ENCODE peak calls at places on chromosome 17, in five cellular contexts. K, D, Z, M and R are unnamed samples.

GRCh38 chr17:72529386-72529785 is 408.6 kb downstream of the SOX9 start:
- DNase-seq in K (peak; percentile 45), D (no peak), Z (no peak), M (no peak), R (no peak)

GRCh38 chr17:21512307-21513011 is 136.3 kb downstream of the KCNJ12 start:
- DNase-seq in K (no peak), D (no peak), Z (no peak), M (no peak), R (no peak)

GRCh38 chr17:82859431-82860403 is 19.9 kb upstream of the ZNF750 start:
- DNase-seq in K (peak; percentile 46), D (peak; percentile 68), Z (no peak), M (peak; percentile 84), R (peak; percentile 57)

GRCh38 chr17:69870091-69870530 is 204.9 kb upstream of the KCNJ16 start:
- DNase-seq in K (peak; percentile 34), D (no peak), Z (no peak), M (no peak), R (no peak)

GRCh38 chr17:82696916-82697807 is 1.3 kb downstream of the RAB40B start:
- DNase-seq in K (peak; percentile 38), D (no peak), Z (no peak), M (no peak), R (no peak)

GRCh38 chr17:75835315-75835987 is 8.8 kb downstream of the UNC13D start:
- DNase-seq in K (peak; percentile 45), D (no peak), Z (no peak), M (no peak), R (no peak)

GRCh38 chr17:38403491-38403890 is 24.8 kb upstream of the ARHGAP23 start:
- DNase-seq in K (peak; percentile 42), D (no peak), Z (no peak), M (peak; percentile 67), R (no peak)

GRCh38 chr17:32117399-32117798 is 24.9 kb upstream of the RHOT1 start:
- DNase-seq in K (no peak), D (no peak), Z (no peak), M (no peak), R (no peak)

GRCh38 chr17:45780921-45781320 is 3.2 kb upstream of the CRHR1 start:
- DNase-seq in K (no peak), D (no peak), Z (no peak), M (no peak), R (no peak)

GRCh38 chr17:82087961-82088837 is 9.8 kb downstream of the FASN start:
- DNase-seq in K (no peak), D (peak; percentile 52), Z (peak; percentile 29), M (no peak), R (peak; percentile 52)

GRCh38 chr17:8150194-8151119 is 1.7 kb downstream of the PER1 start:
- DNase-seq in K (no peak), D (no peak), Z (peak; percentile 60), M (peak; percentile 80), R (no peak)

GRCh38 chr17:15485045-15485444 is 17.6 kb upstream of the CDRT4 start:
- DNase-seq in K (no peak), D (no peak), Z (no peak), M (no peak), R (no peak)

GRCh38 chr17:49252148-49252682 is 21.6 kb upstream of the PHOSPHO1 start:
- DNase-seq in K (no peak), D (no peak), Z (no peak), M (no peak), R (no peak)

GRCh38 chr17:16273929-16274339 is 56.9 kb downstream of the PIGL start:
- DNase-seq in K (no peak), D (no peak), Z (no peak), M (no peak), R (no peak)

GRCh38 chr17:27551701-27552466 is 79.1 kb upstream of the LGALS9 start:
- DNase-seq in K (no peak), D (no peak), Z (no peak), M (no peak), R (no peak)

GRCh38 chr17:73722163-73722562 is 77.9 kb upstream of the SDK2 start:
- DNase-seq in K (no peak), D (no peak), Z (no peak), M (no peak), R (no peak)

GRCh38 chr17:67718325-67718941 is 697 bp downstream of the NOL11 start:
- DNase-seq in K (no peak), D (no peak), Z (no peak), M (peak; percentile 19), R (no peak)

GRCh38 chr17:28946239-28946638 is 5.1 kb downstream of the PHF12 start:
- DNase-seq in K (no peak), D (no peak), Z (no peak), M (no peak), R (no peak)
- H3K4me1 ChIP-seq in K (peaks cover 28% of the 10 kb centered on the region), D (peaks cover 70% of the 10 kb centered on the region), Z (peaks cover 12% of the 10 kb centered on the region), M (no peaks in the 10 kb centered on the region), R (no peaks in the 10 kb centered on the region)

GRCh38 chr17:39660397-39661043 is 4.6 kb upstream of the TCAP start:
- DNase-seq in K (no peak), D (no peak), Z (no peak), M (no peak), R (no peak)

GRCh38 chr17:39659286-39660010 is 5.7 kb upstream of the TCAP start:
- DNase-seq in K (no peak), D (no peak), Z (no peak), M (peak; percentile 55), R (no peak)

GRCh38 chr17:39661044-39661406 is 4.1 kb upstream of the TCAP start:
- DNase-seq in K (peak; percentile 44), D (peak; percentile 89), Z (no peak), M (peak; percentile 90), R (no peak)

GRCh38 chr17:39658760-39659159 is 6.4 kb upstream of the TCAP start:
- DNase-seq in K (no peak), D (no peak), Z (no peak), M (no peak), R (no peak)

DNA sequence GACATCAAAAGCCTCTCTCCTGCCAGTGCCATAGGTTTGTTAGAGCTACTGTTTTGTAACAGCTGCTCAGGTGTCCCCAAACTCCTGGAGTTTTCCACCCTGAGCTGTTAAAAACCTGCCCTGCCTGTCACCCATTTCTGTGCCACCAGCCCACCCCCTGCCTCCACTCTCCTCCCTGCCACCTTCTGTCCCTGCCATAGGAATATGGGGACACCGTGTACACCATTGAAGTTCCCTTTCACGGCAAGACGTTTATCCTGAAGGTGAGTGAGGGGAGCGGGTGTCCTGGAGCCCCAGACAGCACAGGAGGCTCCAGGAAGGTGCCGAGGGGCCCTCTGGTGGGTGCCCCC is 5.2 kb upstream of the TCAP start:
- DNase-seq in K (no peak), D (no peak), Z (no peak), M (no peak), R (no peak)
- H3K4me1 ChIP-seq in K (peaks cover 13% of the 10 kb centered on the region), D (peaks cover 54% of the 10 kb centered on the region), Z (peaks cover 3% of the 10 kb centered on the region), M (peaks cover 27% of the 10 kb centered on the region), R (peaks cover 20% of the 10 kb centered on the region)

DNA sequence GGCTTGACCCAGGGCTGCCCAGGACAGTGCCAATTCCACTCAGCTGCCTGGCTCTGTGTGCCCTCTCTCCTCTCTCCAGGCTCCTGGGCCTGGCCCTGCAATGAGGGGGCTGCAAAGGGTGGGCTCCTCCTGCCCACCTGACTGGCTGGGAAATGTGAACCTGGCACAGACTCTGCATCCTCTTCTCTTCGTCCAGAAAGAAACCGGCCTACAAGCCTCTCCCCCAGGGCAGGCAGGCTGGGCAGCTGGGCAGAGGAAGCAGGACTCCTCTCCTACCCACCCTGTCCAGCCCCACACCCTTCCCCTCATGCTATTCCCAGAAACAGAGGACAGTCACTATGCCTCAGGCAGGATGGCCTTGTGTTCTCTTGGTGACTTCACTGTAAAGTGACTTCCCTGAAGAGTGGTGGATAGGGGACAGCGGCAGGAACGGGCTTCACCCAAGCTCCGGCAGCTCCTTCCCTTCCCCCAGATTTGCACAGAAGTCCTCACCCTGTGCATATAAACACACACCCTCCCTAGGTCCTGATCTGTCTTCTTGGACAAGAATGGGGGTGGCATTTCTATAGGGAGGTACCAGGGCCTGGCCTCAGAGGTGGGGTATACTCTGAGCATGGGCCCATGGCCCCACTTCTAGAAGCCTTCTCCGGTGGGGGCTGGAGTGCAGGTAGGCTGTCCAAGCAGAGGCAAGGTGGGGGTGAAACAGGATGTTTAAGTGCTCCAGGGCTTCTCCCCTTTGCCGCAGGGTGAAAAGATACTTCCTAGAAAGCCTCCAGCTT is 4.9 kb upstream of the STAT5A start:
- DNase-seq in K (no peak), D (peak; percentile 27), Z (peak; percentile 18), M (no peak), R (no peak)
- H3K4me1 ChIP-seq in K (peaks cover 17% of the 10 kb centered on the region), D (peaks cover 13% of the 10 kb centered on the region), Z (peaks cover 14% of the 10 kb centered on the region), M (peaks cover 13% of the 10 kb centered on the region), R (peaks cover 4% of the 10 kb centered on the region)

GRCh38 chr17:539766-540165 is 174.9 kb downstream of the VPS53 start:
- DNase-seq in K (no peak), D (no peak), Z (no peak), M (no peak), R (no peak)

GRCh38 chr17:537133-537532 is 177.5 kb downstream of the VPS53 start:
- DNase-seq in K (peak; percentile 5), D (no peak), Z (no peak), M (no peak), R (no peak)

GRCh38 chr17:539048-539447 is 175.6 kb downstream of the VPS53 start:
- DNase-seq in K (no peak), D (no peak), Z (no peak), M (no peak), R (no peak)

GRCh38 chr17:540632-541031 is 174.0 kb downstream of the VPS53 start:
- DNase-seq in K (no peak), D (no peak), Z (no peak), M (no peak), R (no peak)

GRCh38 chr17:538096-538973 is 176.3 kb downstream of the VPS53 start:
- DNase-seq in K (peak; percentile 52), D (no peak), Z (no peak), M (no peak), R (no peak)
- H3K4me1 ChIP-seq in K (no peaks in the 10 kb centered on the region), D (peaks cover 8% of the 10 kb centered on the region), Z (peaks cover 3% of the 10 kb centered on the region), M (no peaks in the 10 kb centered on the region), R (no peaks in the 10 kb centered on the region)

GRCh38 chr17:57584050-57584551 is 161.0 kb downstream of the CCDC182 start:
- DNase-seq in K (no peak), D (no peak), Z (no peak), M (no peak), R (no peak)
- H3K4me1 ChIP-seq in K (peaks cover 46% of the 10 kb centered on the region), D (peaks cover 29% of the 10 kb centered on the region), Z (peaks cover 13% of the 10 kb centered on the region), M (peaks cover 23% of the 10 kb centered on the region), R (no peaks in the 10 kb centered on the region)